ENCODE peak calls at places on chromosomes 3 and 15, in six cellular contexts. One of them, this sample, is unnamed.

GRCh38 chr3:143775401-143775970 is 72.8 kb downstream of the SLC9A9 start:
- DNase-seq in GM04504: no peak
- DNase-seq in activated T-cell treated with anti-CD3 and anti-CD28 coated beads for 1 hour: no peak
- DNase-seq in A673: peak; percentile 56
- DNase-seq in AG04449: no peak
- DNase-seq in posterior cingulate gyrus: no peak
- DNase-seq in this sample: peak; percentile 27

GRCh38 chr15:58232273-58233065 is 94.3 kb downstream of the AQP9 start:
- DNase-seq in posterior cingulate gyrus: no peak
- DNase-seq in GM04504: no peak
- DNase-seq in activated T-cell treated with anti-CD3 and anti-CD28 coated beads for 1 hour: no peak
- DNase-seq in A673: no peak
- DNase-seq in AG04449: no peak
- DNase-seq in this sample: no peak

GRCh38 chr3:48429416-48430358 is at the start of gene PLXNB1:
- DNase-seq in GM04504: no peak
- DNase-seq in activated T-cell treated with anti-CD3 and anti-CD28 coated beads for 1 hour: peak; percentile 55
- DNase-seq in AG04449: no peak
- DNase-seq in A673: peak; percentile 42
- DNase-seq in posterior cingulate gyrus: peak; percentile 94
- DNase-seq in this sample: peak; percentile 42

GRCh38 chr15:58038426-58039106 is 26.9 kb downstream of the ALDH1A2 start:
- DNase-seq in posterior cingulate gyrus: no peak
- DNase-seq in GM04504: no peak
- DNase-seq in A673: peak; percentile 35
- DNase-seq in activated T-cell treated with anti-CD3 and anti-CD28 coated beads for 1 hour: no peak
- DNase-seq in AG04449: no peak
- DNase-seq in this sample: no peak

GRCh38 chr3:160129459-160130061 is 95.7 kb upstream of the C3orf80 start:
- DNase-seq in AG04449: peak; percentile 89
- DNase-seq in activated T-cell treated with anti-CD3 and anti-CD28 coated beads for 1 hour: no peak
- DNase-seq in posterior cingulate gyrus: no peak
- DNase-seq in GM04504: peak; percentile 95
- DNase-seq in A673: peak; percentile 90
- DNase-seq in this sample: peak; percentile 86

GRCh38 chr3:188947983-188948657 is 223.7 kb upstream of the TPRG1 start:
- DNase-seq in AG04449: peak; percentile 45
- DNase-seq in GM04504: peak; percentile 90
- DNase-seq in activated T-cell treated with anti-CD3 and anti-CD28 coated beads for 1 hour: no peak
- DNase-seq in A673: peak; percentile 96
- DNase-seq in posterior cingulate gyrus: peak; percentile 97
- DNase-seq in this sample: peak; percentile 100

GRCh38 chr3:20055020-20055775 is 15.0 kb downstream of the KAT2B start:
- DNase-seq in A673: no peak
- DNase-seq in AG04449: no peak
- DNase-seq in activated T-cell treated with anti-CD3 and anti-CD28 coated beads for 1 hour: no peak
- DNase-seq in GM04504: no peak
- DNase-seq in posterior cingulate gyrus: no peak
- DNase-seq in this sample: no peak

GRCh38 chr15:45958924-45959323 is 324.1 kb downstream of the SQOR start:
- DNase-seq in A673: no peak
- DNase-seq in GM04504: no peak
- DNase-seq in posterior cingulate gyrus: no peak
- DNase-seq in AG04449: no peak
- DNase-seq in activated T-cell treated with anti-CD3 and anti-CD28 coated beads for 1 hour: no peak
- DNase-seq in this sample: no peak

GRCh38 chr3:12559520-12559919 is 2.6 kb downstream of the MKRN2 start:
- DNase-seq in A673: no peak
- DNase-seq in activated T-cell treated with anti-CD3 and anti-CD28 coated beads for 1 hour: no peak
- DNase-seq in AG04449: no peak
- DNase-seq in posterior cingulate gyrus: no peak
- DNase-seq in GM04504: no peak
- DNase-seq in this sample: no peak

GRCh38 chr3:69941439-69942176 is 57.9 kb upstream of the SAMMSON start:
- DNase-seq in AG04449: no peak
- DNase-seq in activated T-cell treated with anti-CD3 and anti-CD28 coated beads for 1 hour: no peak
- DNase-seq in GM04504: no peak
- DNase-seq in A673: no peak
- DNase-seq in posterior cingulate gyrus: no peak
- DNase-seq in this sample: no peak

GRCh38 chr3:144054766-144055165 is 83.1 kb downstream of the DIPK2A start:
- DNase-seq in posterior cingulate gyrus: no peak
- DNase-seq in GM04504: no peak
- DNase-seq in AG04449: no peak
- DNase-seq in A673: no peak
- DNase-seq in activated T-cell treated with anti-CD3 and anti-CD28 coated beads for 1 hour: no peak
- DNase-seq in this sample: no peak

GRCh38 chr3:66602691-66603090 is 101.9 kb upstream of the LRIG1 start:
- DNase-seq in activated T-cell treated with anti-CD3 and anti-CD28 coated beads for 1 hour: no peak
- DNase-seq in GM04504: no peak
- DNase-seq in posterior cingulate gyrus: no peak
- DNase-seq in AG04449: no peak
- DNase-seq in A673: no peak
- DNase-seq in this sample: no peak

GRCh38 chr15:29687204-29687768 is 135.0 kb downstream of the TJP1 start:
- DNase-seq in AG04449: no peak
- DNase-seq in A673: no peak
- DNase-seq in activated T-cell treated with anti-CD3 and anti-CD28 coated beads for 1 hour: no peak
- DNase-seq in posterior cingulate gyrus: peak; percentile 74
- DNase-seq in GM04504: no peak
- DNase-seq in this sample: no peak

GRCh38 chr15:28915935-28916334 is 30.2 kb downstream of the APBA2 start:
- DNase-seq in GM04504: no peak
- DNase-seq in A673: no peak
- DNase-seq in AG04449: no peak
- DNase-seq in posterior cingulate gyrus: peak; percentile 63
- DNase-seq in activated T-cell treated with anti-CD3 and anti-CD28 coated beads for 1 hour: no peak
- DNase-seq in this sample: no peak

GRCh38 chr3:38327335-38328009 is 19.1 kb upstream of the XYLB start:
- DNase-seq in A673: no peak
- DNase-seq in AG04449: no peak
- DNase-seq in posterior cingulate gyrus: no peak
- DNase-seq in activated T-cell treated with anti-CD3 and anti-CD28 coated beads for 1 hour: no peak
- DNase-seq in GM04504: peak; percentile 15
- DNase-seq in this sample: peak; percentile 18

GRCh38 chr3:161372321-161373260 is 1.3 kb upstream of the SPTSSB start:
- DNase-seq in posterior cingulate gyrus: peak; percentile 93
- DNase-seq in A673: peak; percentile 22
- DNase-seq in GM04504: no peak
- DNase-seq in activated T-cell treated with anti-CD3 and anti-CD28 coated beads for 1 hour: peak; percentile 6
- DNase-seq in AG04449: no peak
- DNase-seq in this sample: no peak

GRCh38 chr15:66835558-66835878 is 133.5 kb downstream of the SMAD6 start:
- DNase-seq in posterior cingulate gyrus: no peak
- DNase-seq in A673: no peak
- DNase-seq in GM04504: no peak
- DNase-seq in AG04449: no peak
- DNase-seq in activated T-cell treated with anti-CD3 and anti-CD28 coated beads for 1 hour: no peak
- DNase-seq in this sample: no peak

GRCh38 chr15:82106671-82107070 is 60.9 kb upstream of the MEX3B start:
- DNase-seq in A673: no peak
- DNase-seq in GM04504: no peak
- DNase-seq in posterior cingulate gyrus: no peak
- DNase-seq in activated T-cell treated with anti-CD3 and anti-CD28 coated beads for 1 hour: no peak
- DNase-seq in AG04449: no peak
- DNase-seq in this sample: no peak

GRCh38 chr3:37907906-37908305 is 46.2 kb downstream of the CTDSPL start:
- DNase-seq in AG04449: no peak
- DNase-seq in GM04504: no peak
- DNase-seq in activated T-cell treated with anti-CD3 and anti-CD28 coated beads for 1 hour: no peak
- DNase-seq in A673: no peak
- DNase-seq in posterior cingulate gyrus: peak; percentile 85
- DNase-seq in this sample: no peak

GRCh38 chr15:69424748-69425413 is 10.7 kb downstream of the KIF23 start:
- DNase-seq in A673: no peak
- DNase-seq in AG04449: no peak
- DNase-seq in activated T-cell treated with anti-CD3 and anti-CD28 coated beads for 1 hour: no peak
- DNase-seq in posterior cingulate gyrus: no peak
- DNase-seq in GM04504: no peak
- DNase-seq in this sample: no peak

GRCh38 chr3:177234121-177234520 is 36.8 kb upstream of the TBL1XR1 start:
- DNase-seq in A673: no peak
- DNase-seq in posterior cingulate gyrus: no peak
- DNase-seq in GM04504: no peak
- DNase-seq in activated T-cell treated with anti-CD3 and anti-CD28 coated beads for 1 hour: no peak
- DNase-seq in AG04449: no peak
- DNase-seq in this sample: no peak

GRCh38 chr15:42508263-42508690 is 12.8 kb downstream of the SNAP23 start:
- DNase-seq in GM04504: no peak
- DNase-seq in A673: no peak
- DNase-seq in activated T-cell treated with anti-CD3 and anti-CD28 coated beads for 1 hour: no peak
- DNase-seq in AG04449: no peak
- DNase-seq in posterior cingulate gyrus: no peak
- DNase-seq in this sample: no peak

GRCh38 chr3:148528024-148528423 is 169.7 kb upstream of the AGTR1 start:
- DNase-seq in posterior cingulate gyrus: no peak
- DNase-seq in GM04504: no peak
- DNase-seq in A673: no peak
- DNase-seq in AG04449: no peak
- DNase-seq in activated T-cell treated with anti-CD3 and anti-CD28 coated beads for 1 hour: no peak
- DNase-seq in this sample: no peak

GRCh38 chr3:127377801-127378442 is 90.1 kb upstream of the PRR20G start:
- DNase-seq in activated T-cell treated with anti-CD3 and anti-CD28 coated beads for 1 hour: no peak
- DNase-seq in posterior cingulate gyrus: peak; percentile 65
- DNase-seq in GM04504: no peak
- DNase-seq in AG04449: no peak
- DNase-seq in A673: no peak
- DNase-seq in this sample: no peak

GRCh38 chr15:37773111-37773860 is 161.2 kb upstream of the TMCO5A start:
- DNase-seq in posterior cingulate gyrus: no peak
- DNase-seq in GM04504: peak; percentile 38
- DNase-seq in activated T-cell treated with anti-CD3 and anti-CD28 coated beads for 1 hour: no peak
- DNase-seq in AG04449: peak; percentile 87
- DNase-seq in A673: no peak
- DNase-seq in this sample: no peak

This sample was measured in fibroblast of the conjunctiva.